ENCODE peak calls at places on chromosomes 3 and 15, in nine cellular contexts. One of them, this sample, is unnamed. For H3K9me3 and H3K4me1, the result is how much of the 10 kb centered on the place peaks cover.

GRCh38 chr3:186705882-186706780 is 11.0 kb upstream of the KNG1 start:
- DNase-seq in adrenal gland: no peak
- DNase-seq in Caco-2: no peak
- DNase-seq in Peyer's patch: no peak
- DNase-seq in breast epithelium: no peak
- DNase-seq in CD8-positive, alpha-beta T cell: peak
- DNase-seq in hepatocyte: no peak
- DNase-seq in neuronal stem cell: no peak
- DNase-seq in transverse colon: no peak
- DNase-seq in this sample: no peak

GRCh38 chr3:16488637-16489036 is 24.9 kb downstream of the RFTN1 start:
- DNase-seq in neuronal stem cell: no peak
- DNase-seq in hepatocyte: no peak
- DNase-seq in Peyer's patch: no peak
- DNase-seq in Caco-2: no peak
- DNase-seq in breast epithelium: no peak
- DNase-seq in CD8-positive, alpha-beta T cell: no peak
- DNase-seq in transverse colon: no peak
- DNase-seq in adrenal gland: no peak
- DNase-seq in this sample: no peak

GRCh38 chr15:60704129-60704528 is 225.2 kb upstream of the ICE2 start:
- DNase-seq in Peyer's patch: no peak
- DNase-seq in breast epithelium: no peak
- DNase-seq in hepatocyte: no peak
- DNase-seq in Caco-2: no peak
- DNase-seq in CD8-positive, alpha-beta T cell: peak
- DNase-seq in adrenal gland: no peak
- DNase-seq in neuronal stem cell: no peak
- DNase-seq in transverse colon: peak
- DNase-seq in this sample: no peak

GRCh38 chr3:9617736-9618135 is 31.6 kb upstream of the MTMR14 start:
- DNase-seq in transverse colon: no peak
- DNase-seq in Peyer's patch: no peak
- DNase-seq in adrenal gland: no peak
- DNase-seq in breast epithelium: no peak
- DNase-seq in neuronal stem cell: no peak
- DNase-seq in Caco-2: no peak
- DNase-seq in CD8-positive, alpha-beta T cell: no peak
- DNase-seq in hepatocyte: no peak
- DNase-seq in this sample: no peak

GRCh38 chr15:67922971-67923646 is 83.3 kb upstream of the RNU6-1 start:
- DNase-seq in Caco-2: no peak
- DNase-seq in hepatocyte: no peak
- DNase-seq in neuronal stem cell: no peak
- DNase-seq in transverse colon: no peak
- DNase-seq in Peyer's patch: no peak
- DNase-seq in adrenal gland: no peak
- DNase-seq in breast epithelium: no peak
- DNase-seq in CD8-positive, alpha-beta T cell: no peak
- DNase-seq in this sample: no peak

GRCh38 chr3:69079269-69080159 is 651 bp downstream of the UBA3 start:
- DNase-seq in neuronal stem cell: no peak
- DNase-seq in transverse colon: no peak
- DNase-seq in breast epithelium: no peak
- DNase-seq in hepatocyte: peak
- DNase-seq in CD8-positive, alpha-beta T cell: no peak
- DNase-seq in Caco-2: no peak
- DNase-seq in adrenal gland: no peak
- DNase-seq in Peyer's patch: peak
- DNase-seq in this sample: no peak

GRCh38 chr3:43001094-43001553 is 22.0 kb downstream of the GASK1A start:
- DNase-seq in adrenal gland: peak
- DNase-seq in hepatocyte: peak
- DNase-seq in CD8-positive, alpha-beta T cell: no peak
- DNase-seq in transverse colon: peak
- DNase-seq in breast epithelium: peak
- DNase-seq in Peyer's patch: no peak
- DNase-seq in Caco-2: no peak
- DNase-seq in neuronal stem cell: no peak
- DNase-seq in this sample: peak

GRCh38 chr3:72659609-72660008 is 188.6 kb downstream of the SHQ1 start:
- DNase-seq in Peyer's patch: no peak
- DNase-seq in adrenal gland: no peak
- DNase-seq in CD8-positive, alpha-beta T cell: no peak
- DNase-seq in neuronal stem cell: no peak
- DNase-seq in hepatocyte: no peak
- DNase-seq in transverse colon: no peak
- DNase-seq in breast epithelium: no peak
- DNase-seq in Caco-2: no peak
- DNase-seq in this sample: no peak

GRCh38 chr15:32861741-32862140 is 143.9 kb downstream of the GREM1 start:
- DNase-seq in breast epithelium: no peak
- DNase-seq in neuronal stem cell: peak
- DNase-seq in hepatocyte: peak
- DNase-seq in Caco-2: no peak
- DNase-seq in transverse colon: peak
- DNase-seq in CD8-positive, alpha-beta T cell: no peak
- DNase-seq in adrenal gland: peak
- DNase-seq in Peyer's patch: no peak
- DNase-seq in this sample: no peak

GRCh38 chr3:133437391-133438093 is 37.7 kb downstream of the BFSP2 start:
- DNase-seq in breast epithelium: no peak
- DNase-seq in Caco-2: no peak
- DNase-seq in adrenal gland: no peak
- DNase-seq in Peyer's patch: no peak
- DNase-seq in CD8-positive, alpha-beta T cell: no peak
- DNase-seq in transverse colon: no peak
- DNase-seq in neuronal stem cell: no peak
- DNase-seq in hepatocyte: no peak
- DNase-seq in this sample: no peak

GRCh38 chr3:188901126-188901525 is 270.6 kb upstream of the TPRG1 start:
- DNase-seq in transverse colon: no peak
- DNase-seq in breast epithelium: no peak
- DNase-seq in adrenal gland: no peak
- DNase-seq in neuronal stem cell: no peak
- DNase-seq in CD8-positive, alpha-beta T cell: no peak
- DNase-seq in hepatocyte: no peak
- DNase-seq in Peyer's patch: no peak
- DNase-seq in Caco-2: no peak
- DNase-seq in this sample: no peak

GRCh38 chr3:131109156-131109555 is 82.5 kb downstream of the NEK11 start:
- DNase-seq in CD8-positive, alpha-beta T cell: no peak
- DNase-seq in neuronal stem cell: no peak
- DNase-seq in adrenal gland: no peak
- DNase-seq in transverse colon: no peak
- DNase-seq in hepatocyte: no peak
- DNase-seq in Caco-2: no peak
- DNase-seq in breast epithelium: no peak
- DNase-seq in Peyer's patch: no peak
- DNase-seq in this sample: no peak

DNA sequence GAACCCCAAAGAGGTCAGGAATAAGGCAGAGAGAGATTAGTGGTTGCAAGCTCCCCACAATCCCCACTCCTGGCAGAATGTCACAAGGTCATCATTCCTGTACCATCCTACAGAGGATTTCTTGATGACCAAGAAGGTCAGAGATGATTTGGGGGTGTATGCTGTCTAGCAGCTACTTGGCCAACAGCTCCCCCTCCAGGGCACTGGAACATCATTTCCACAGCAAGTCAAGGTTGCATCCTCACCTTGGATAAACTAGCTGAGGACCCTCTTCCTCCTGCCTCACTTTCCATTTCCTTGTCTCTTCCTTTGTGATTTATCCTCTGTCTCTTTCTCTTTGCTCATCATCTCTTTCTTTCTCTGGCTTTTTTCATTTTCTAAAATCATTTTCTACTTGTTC is 106.3 kb downstream of the PROS1 start:
- DNase-seq in breast epithelium: no peak
- DNase-seq in neuronal stem cell: no peak
- DNase-seq in transverse colon: no peak
- DNase-seq in Caco-2: no peak
- DNase-seq in hepatocyte: no peak
- DNase-seq in adrenal gland: no peak
- DNase-seq in Peyer's patch: no peak
- DNase-seq in CD8-positive, alpha-beta T cell: no peak
- DNase-seq in this sample: no peak
- H3K9me3 ChIP-seq in breast epithelium: under half
- H3K9me3 ChIP-seq in neuronal stem cell: under half
- H3K9me3 ChIP-seq in transverse colon: under half
- H3K9me3 ChIP-seq in Caco-2: under half
- H3K9me3 ChIP-seq in hepatocyte: under half
- H3K9me3 ChIP-seq in adrenal gland: under half
- H3K9me3 ChIP-seq in Peyer's patch: under half
- H3K9me3 ChIP-seq in CD8-positive, alpha-beta T cell: under half
- H3K9me3 ChIP-seq in this sample: under half

GRCh38 chr3:4989649-4989966 is 10.4 kb downstream of the BHLHE40 start:
- DNase-seq in Caco-2: no peak
- DNase-seq in hepatocyte: no peak
- DNase-seq in Peyer's patch: no peak
- DNase-seq in CD8-positive, alpha-beta T cell: no peak
- DNase-seq in adrenal gland: no peak
- DNase-seq in breast epithelium: no peak
- DNase-seq in transverse colon: no peak
- DNase-seq in neuronal stem cell: no peak
- DNase-seq in this sample: no peak
- H3K4me1 ChIP-seq in Caco-2: under half
- H3K4me1 ChIP-seq in hepatocyte: under half
- H3K4me1 ChIP-seq in Peyer's patch: under half
- H3K4me1 ChIP-seq in CD8-positive, alpha-beta T cell: under half
- H3K4me1 ChIP-seq in adrenal gland: under half
- H3K4me1 ChIP-seq in breast epithelium: under half
- H3K4me1 ChIP-seq in transverse colon: under half
- H3K4me1 ChIP-seq in neuronal stem cell: under half
- H3K4me1 ChIP-seq in this sample: half or more

DNA sequence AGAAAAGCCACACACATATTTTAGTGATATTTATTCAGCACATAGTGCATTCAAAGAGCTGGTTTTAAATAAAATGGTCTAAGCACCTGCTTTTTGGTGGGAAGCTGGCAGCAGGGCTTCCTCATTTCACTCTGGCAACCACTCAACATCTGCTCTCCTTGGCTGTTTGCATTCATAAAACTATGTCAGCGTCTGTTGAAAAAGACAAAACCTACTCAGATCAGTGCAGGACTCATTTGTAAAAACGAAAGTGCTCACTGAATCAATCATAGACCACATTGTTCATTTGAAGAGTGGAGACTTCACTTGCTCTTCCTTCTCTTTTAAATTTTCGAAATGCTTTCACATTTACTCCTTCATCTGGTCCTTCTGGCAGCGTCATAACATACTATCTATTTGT is 96.7 kb downstream of the SEMA6D start:
- DNase-seq in Caco-2: no peak
- DNase-seq in transverse colon: no peak
- DNase-seq in neuronal stem cell: no peak
- DNase-seq in breast epithelium: no peak
- DNase-seq in Peyer's patch: no peak
- DNase-seq in CD8-positive, alpha-beta T cell: no peak
- DNase-seq in adrenal gland: no peak
- DNase-seq in hepatocyte: no peak
- DNase-seq in this sample: no peak
- H3K4me3 ChIP-seq in Caco-2: no peak
- H3K4me3 ChIP-seq in transverse colon: no peak
- H3K4me3 ChIP-seq in neuronal stem cell: no peak
- H3K4me3 ChIP-seq in breast epithelium: no peak
- H3K4me3 ChIP-seq in Peyer's patch: no peak
- H3K4me3 ChIP-seq in CD8-positive, alpha-beta T cell: no peak
- H3K4me3 ChIP-seq in adrenal gland: no peak
- H3K4me3 ChIP-seq in hepatocyte: no peak
- H3K4me3 ChIP-seq in this sample: no peak

GRCh38 chr3:6242104-6242503 is 618.8 kb upstream of the GRM7 start:
- DNase-seq in breast epithelium: no peak
- DNase-seq in CD8-positive, alpha-beta T cell: no peak
- DNase-seq in adrenal gland: no peak
- DNase-seq in Peyer's patch: no peak
- DNase-seq in hepatocyte: no peak
- DNase-seq in neuronal stem cell: no peak
- DNase-seq in transverse colon: no peak
- DNase-seq in Caco-2: no peak
- DNase-seq in this sample: no peak
- H3K9me3 ChIP-seq in breast epithelium: under half
- H3K9me3 ChIP-seq in CD8-positive, alpha-beta T cell: under half
- H3K9me3 ChIP-seq in adrenal gland: under half
- H3K9me3 ChIP-seq in Peyer's patch: under half
- H3K9me3 ChIP-seq in hepatocyte: under half
- H3K9me3 ChIP-seq in neuronal stem cell: under half
- H3K9me3 ChIP-seq in transverse colon: under half
- H3K9me3 ChIP-seq in Caco-2: under half
- H3K9me3 ChIP-seq in this sample: under half

DNA sequence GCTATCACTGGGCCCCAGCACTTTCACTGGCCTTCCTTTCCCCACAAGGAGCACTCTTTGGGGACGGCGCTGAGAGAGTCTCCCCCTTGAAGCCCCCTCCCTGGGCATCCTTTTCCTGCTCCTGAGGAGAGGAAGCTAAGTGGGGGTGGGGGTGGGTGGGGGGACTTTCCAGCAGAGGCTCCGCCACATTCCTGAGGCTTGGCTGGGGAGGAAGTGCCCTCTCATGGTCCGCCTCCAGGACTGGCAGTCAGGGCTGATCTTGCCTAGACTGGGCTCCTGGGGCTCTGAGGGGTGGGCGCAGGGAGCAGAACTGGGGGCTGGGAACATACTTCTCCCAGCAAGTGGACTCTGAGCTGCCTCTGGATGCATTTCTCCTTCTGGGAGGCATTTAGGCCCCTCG is 98.3 kb upstream of the HACD2 start:
- DNase-seq in adrenal gland: no peak
- DNase-seq in CD8-positive, alpha-beta T cell: no peak
- DNase-seq in Caco-2: no peak
- DNase-seq in transverse colon: no peak
- DNase-seq in breast epithelium: no peak
- DNase-seq in Peyer's patch: no peak
- DNase-seq in hepatocyte: no peak
- DNase-seq in neuronal stem cell: no peak
- DNase-seq in this sample: no peak
- H3K4me1 ChIP-seq in adrenal gland: under half
- H3K4me1 ChIP-seq in CD8-positive, alpha-beta T cell: under half
- H3K4me1 ChIP-seq in Caco-2: under half
- H3K4me1 ChIP-seq in transverse colon: under half
- H3K4me1 ChIP-seq in breast epithelium: under half
- H3K4me1 ChIP-seq in Peyer's patch: under half
- H3K4me1 ChIP-seq in hepatocyte: under half
- H3K4me1 ChIP-seq in neuronal stem cell: under half
- H3K4me1 ChIP-seq in this sample: under half

GRCh38 chr3:181716916-181717315 is 5.2 kb downstream of the SOX2 start:
- DNase-seq in breast epithelium: no peak
- DNase-seq in neuronal stem cell: no peak
- DNase-seq in Caco-2: no peak
- DNase-seq in adrenal gland: no peak
- DNase-seq in Peyer's patch: no peak
- DNase-seq in transverse colon: no peak
- DNase-seq in hepatocyte: no peak
- DNase-seq in CD8-positive, alpha-beta T cell: no peak
- DNase-seq in this sample: no peak
- H3K4me3 ChIP-seq in breast epithelium: no peak
- H3K4me3 ChIP-seq in neuronal stem cell: peak
- H3K4me3 ChIP-seq in Caco-2: no peak
- H3K4me3 ChIP-seq in adrenal gland: no peak
- H3K4me3 ChIP-seq in Peyer's patch: no peak
- H3K4me3 ChIP-seq in transverse colon: no peak
- H3K4me3 ChIP-seq in hepatocyte: no peak
- H3K4me3 ChIP-seq in CD8-positive, alpha-beta T cell: no peak
- H3K4me3 ChIP-seq in this sample: no peak

GRCh38 chr3:6915898-6916297 is 55.0 kb downstream of the GRM7 start:
- DNase-seq in Caco-2: no peak
- DNase-seq in hepatocyte: no peak
- DNase-seq in neuronal stem cell: no peak
- DNase-seq in CD8-positive, alpha-beta T cell: no peak
- DNase-seq in adrenal gland: no peak
- DNase-seq in Peyer's patch: no peak
- DNase-seq in breast epithelium: no peak
- DNase-seq in transverse colon: no peak
- DNase-seq in this sample: no peak
- H3K9me3 ChIP-seq in Caco-2: under half
- H3K9me3 ChIP-seq in hepatocyte: under half
- H3K9me3 ChIP-seq in neuronal stem cell: under half
- H3K9me3 ChIP-seq in CD8-positive, alpha-beta T cell: under half
- H3K9me3 ChIP-seq in adrenal gland: under half
- H3K9me3 ChIP-seq in Peyer's patch: under half
- H3K9me3 ChIP-seq in breast epithelium: under half
- H3K9me3 ChIP-seq in transverse colon: under half
- H3K9me3 ChIP-seq in this sample: under half

This sample was measured in heart right ventricle.